ENCODE peak calls at places on chromosome 12, in eight cellular contexts. E is GM13977; M is astrocyte of the spinal cord; W is HFFc6; R is lower leg skin; K is CD8-positive, alpha-beta T cell; H is cardiac muscle cell; P is gastrocnemius medialis. C is an unnamed sample.

GRCh38 chr12:91316825-91317224 is 134.2 kb upstream of the DCN start:
- DNase-seq in P (no peak), W (peak; percentile 13), M (peak; percentile 45), E (no peak), H (peak; percentile 40), K (no peak), R (no peak), C (no peak)

GRCh38 chr12:59040651-59041050 is 120.3 kb upstream of the LRIG3 start:
- DNase-seq in H (peak; percentile 63), W (peak; percentile 68), K (no peak), R (no peak), M (peak; percentile 90), E (no peak), P (no peak), C (no peak)

GRCh38 chr12:131223791-131224567 is 270.3 kb downstream of the ADGRD1 start:
- DNase-seq in W (no peak), H (no peak), E (no peak), P (no peak), R (no peak), M (no peak), K (no peak), C (no peak)

GRCh38 chr12:57893460-57894353 is 47.2 kb upstream of the CTDSP2 start:
- DNase-seq in M (peak; percentile 95), W (peak; percentile 94), E (no peak), H (peak; percentile 97), P (peak; percentile 89), K (no peak), R (peak; percentile 98), C (no peak)

GRCh38 chr12:93813972-93814821 is 137.0 kb downstream of the CRADD start:
- DNase-seq in P (peak; percentile 95), H (peak; percentile 98), R (peak; percentile 93), M (no peak), E (no peak), W (no peak), K (no peak), C (no peak)

GRCh38 chr12:79366374-79366773 is 324.4 kb downstream of the PAWR start:
- DNase-seq in H (no peak), K (no peak), R (no peak), M (no peak), E (no peak), P (no peak), W (no peak), C (no peak)

GRCh38 chr12:71166280-71166679 is 8.5 kb upstream of the TSPAN8 start:
- DNase-seq in R (no peak), M (no peak), H (no peak), E (no peak), K (no peak), P (no peak), W (no peak), C (no peak)

GRCh38 chr12:69331482-69331845 is 16.7 kb upstream of the LYZ start:
- DNase-seq in R (no peak), M (peak; percentile 1), W (no peak), K (no peak), E (no peak), H (no peak), P (no peak), C (no peak)

GRCh38 chr12:118404876-118405521 is 28.6 kb downstream of the SUDS3 start:
- DNase-seq in P (no peak), H (peak; percentile 71), K (peak; percentile 6), M (peak; percentile 64), R (no peak), E (peak; percentile 49), W (peak; percentile 68), C (peak; percentile 41)

GRCh38 chr12:131363841-131364425 is 347.0 kb upstream of the SFSWAP start:
- DNase-seq in M (no peak), K (no peak), P (no peak), H (no peak), W (no peak), R (peak; percentile 63), E (no peak), C (no peak)

GRCh38 chr12:10607885-10608458 is 5.4 kb downstream of the MAGOHB start:
- DNase-seq in M (peak; percentile 29), W (peak; percentile 13), H (peak; percentile 28), P (no peak), E (no peak), R (no peak), K (no peak), C (no peak)

GRCh38 chr12:65695077-65695865 is 129.0 kb upstream of the HMGA2 start:
- DNase-seq in P (no peak), R (no peak), H (peak; percentile 95), E (no peak), K (no peak), M (peak; percentile 99), W (peak; percentile 97), C (no peak)

GRCh38 chr12:7915911-7916403 is 20.0 kb downstream of the SLC2A3 start:
- DNase-seq in E (no peak), P (no peak), H (peak; percentile 12), W (no peak), R (peak; percentile 79), K (no peak), M (no peak), C (no peak)

GRCh38 chr12:59084758-59085383 is 164.6 kb upstream of the LRIG3 start:
- DNase-seq in W (no peak), M (peak; percentile 93), P (no peak), R (no peak), H (peak; percentile 34), E (no peak), K (no peak), C (no peak)

GRCh38 chr12:131379758-131380157 is 331.1 kb upstream of the SFSWAP start:
- DNase-seq in W (no peak), E (no peak), M (no peak), R (peak; percentile 56), H (no peak), K (no peak), P (no peak), C (no peak)

GRCh38 chr12:129381717-129382116 is 522.1 kb downstream of the TMEM132D start:
- DNase-seq in W (no peak), R (no peak), M (no peak), P (no peak), K (no peak), E (no peak), H (no peak), C (no peak)

GRCh38 chr12:52175411-52176350 is 16.1 kb downstream of the KRT80 start:
- DNase-seq in W (no peak), E (no peak), P (no peak), R (no peak), H (peak; percentile 53), M (peak; percentile 33), K (no peak), C (no peak)

GRCh38 chr12:19847294-19848059 is 408.2 kb downstream of the AEBP2 start:
- DNase-seq in E (no peak), H (peak; percentile 96), M (peak; percentile 69), K (no peak), P (no peak), W (no peak), R (no peak), C (no peak)

GRCh38 chr12:96236221-96236822 is 42.1 kb downstream of the ELK3 start:
- DNase-seq in E (no peak), R (no peak), K (no peak), W (no peak), P (no peak), H (peak; percentile 87), M (peak; percentile 85), C (no peak)

GRCh38 chr12:85155791-85156190 is 119.6 kb downstream of the LRRIQ1 start:
- DNase-seq in W (no peak), E (no peak), H (peak; percentile 17), K (no peak), R (no peak), M (peak; percentile 20), P (no peak), C (no peak)

GRCh38 chr12:123150273-123150803 is 552 bp downstream of the PITPNM2 start:
- DNase-seq in W (no peak), M (no peak), H (no peak), R (peak; percentile 88), P (peak; percentile 27), K (no peak), E (no peak), C (peak; percentile 37)
- TF ChIP-seq CTCF in W (no peak), M (no peak), H (no peak), R (no peak), P (no peak), K (no peak), E (no peak), C (no peak)

GRCh38 chr12:120739031-120739762 is 13.6 kb downstream of the ACADS start:
- DNase-seq in M (no peak), K (no peak), H (no peak), E (no peak), R (no peak), P (no peak), W (no peak), C (no peak)

GRCh38 chr12:120736404-120737331 is 11.0 kb downstream of the ACADS start:
- DNase-seq in P (no peak), M (no peak), H (no peak), R (no peak), K (no peak), W (no peak), E (no peak), C (no peak)

GRCh38 chr12:120739821-120740613 is 14.4 kb downstream of the ACADS start:
- DNase-seq in M (no peak), W (no peak), R (no peak), H (no peak), E (no peak), P (no peak), K (no peak), C (no peak)

GRCh38 chr12:120738252-120739030 is 12.8 kb downstream of the ACADS start:
- DNase-seq in W (no peak), E (no peak), P (peak; percentile 51), K (no peak), R (no peak), H (no peak), M (no peak), C (no peak)

GRCh38 chr12:120737557-120738251 is 12.1 kb downstream of the ACADS start:
- DNase-seq in W (no peak), K (no peak), P (no peak), R (no peak), H (no peak), M (no peak), E (no peak), C (no peak)
- TF ChIP-seq CTCF in W (no peak), K (no peak), P (no peak), R (no peak), H (peak; percentile 42), M (peak; percentile 53), E (no peak), C (no peak)

GRCh38 chr12:2732290-2732689 is 62.5 kb upstream of the FKBP4 start:
- DNase-seq in W (no peak), K (no peak), H (no peak), E (no peak), R (no peak), P (no peak), M (no peak), C (no peak)

GRCh38 chr12:2739069-2739468 is 55.7 kb upstream of the FKBP4 start:
- DNase-seq in E (no peak), P (no peak), M (no peak), W (no peak), H (no peak), K (no peak), R (no peak), C (no peak)

GRCh38 chr12:2737656-2738241 is 57.0 kb upstream of the FKBP4 start:
- DNase-seq in H (no peak), E (no peak), M (no peak), W (no peak), P (no peak), K (no peak), R (no peak), C (no peak)

GRCh38 chr12:2733493-2734252 is 61.1 kb upstream of the FKBP4 start:
- DNase-seq in H (no peak), M (no peak), E (no peak), P (no peak), R (no peak), K (no peak), W (no peak), C (no peak)
- TF ChIP-seq CTCF in H (no peak), M (no peak), E (no peak), P (no peak), R (no peak), K (no peak), W (peak; percentile 14), C (no peak)

GRCh38 chr12:32312049-32312670 is 87.2 kb upstream of the FGD4 start:
- DNase-seq in H (peak; percentile 84), P (no peak), W (peak; percentile 69), K (no peak), E (peak; percentile 36), R (no peak), M (peak; percentile 63), C (no peak)
- TF ChIP-seq CTCF in H (peak; percentile 54), P (peak; percentile 28), W (peak; percentile 82), K (peak; percentile 35), E (peak; percentile 49), R (no peak), M (peak; percentile 53), C (peak; percentile 38)

C was measured in D721Med.